ENCODE peak calls at places on chromosomes 6 and 20, in six cellular contexts. O is right lobe of liver, X is fibroblast of pulmonary artery, W is neural crest cell, Q is cardiac fibroblast, N is GM06990. M is an unnamed sample.

GRCh38 chr6:111658445-111659154 is 52.9 kb upstream of the TRAF3IP2 start:
- DNase-seq in O (no peak), X (peak; percentile 54), W (no peak), Q (peak; percentile 77), N (no peak), M (peak; percentile 59)

GRCh38 chr6:154508573-154509375 is 1.7 kb downstream of the CNKSR3 start:
- DNase-seq in O (no peak), X (no peak), W (no peak), Q (no peak), N (no peak), M (peak; percentile 72)

GRCh38 chr6:70651326-70651905 is 16.3 kb upstream of the SMAP1 start:
- DNase-seq in O (no peak), X (no peak), W (no peak), Q (no peak), N (peak; percentile 26), M (no peak)

GRCh38 chr6:30720738-30721197 is 616 bp downstream of the TUBB start:
- DNase-seq in O (peak; percentile 85), X (peak; percentile 42), W (peak; percentile 53), Q (peak; percentile 53), N (peak; percentile 82), M (no peak)

GRCh38 chr6:34015576-34015975 is 130.3 kb downstream of the GRM4 start:
- DNase-seq in O (no peak), X (peak; percentile 6), W (no peak), Q (peak; percentile 5), N (no peak), M (no peak)

GRCh38 chr6:128415387-128415786 is 105.0 kb downstream of the PTPRK start:
- DNase-seq in O (no peak), X (no peak), W (no peak), Q (no peak), N (no peak), M (no peak)

GRCh38 chr6:113396644-113397201 is 460.4 kb upstream of the MARCKS start:
- DNase-seq in O (no peak), X (no peak), W (no peak), Q (peak; percentile 14), N (no peak), M (no peak)

GRCh38 chr6:55617272-55617671 is 38.3 kb upstream of the HMGCLL1 start:
- DNase-seq in O (no peak), X (peak; percentile 69), W (peak; percentile 12), Q (peak; percentile 67), N (no peak), M (peak; percentile 45)

GRCh38 chr6:146860583-146860982 is 261.8 kb downstream of the ADGB start:
- DNase-seq in O (peak; percentile 89), X (no peak), W (no peak), Q (no peak), N (no peak), M (no peak)

GRCh38 chr6:56816393-56816792 is 138.5 kb upstream of the BEND6 start:
- DNase-seq in O (no peak), X (no peak), W (no peak), Q (no peak), N (no peak), M (no peak)

GRCh38 chr6:33761581-33761921 is 14.8 kb upstream of the IP6K3 start:
- DNase-seq in O (no peak), X (no peak), W (no peak), Q (no peak), N (no peak), M (no peak)

GRCh38 chr6:158083687-158084325 is 84.3 kb downstream of the SERAC1 start:
- DNase-seq in O (no peak), X (no peak), W (no peak), Q (no peak), N (no peak), M (peak; percentile 13)

GRCh38 chr6:90676516-90676915 is 89.6 kb upstream of the MAP3K7 start:
- DNase-seq in O (no peak), X (no peak), W (no peak), Q (no peak), N (no peak), M (no peak)

GRCh38 chr6:43255408-43256054 is 12.2 kb downstream of the TTBK1 start:
- DNase-seq in O (no peak), X (no peak), W (no peak), Q (no peak), N (no peak), M (no peak)

GRCh38 chr20:57847104-57847503 is 137.3 kb upstream of the PMEPA1 start:
- DNase-seq in O (no peak), X (no peak), W (no peak), Q (no peak), N (no peak), M (no peak)

GRCh38 chr20:41058007-41058673 is 29.5 kb downstream of the TOP1 start:
- DNase-seq in O (no peak), X (peak; percentile 77), W (no peak), Q (peak; percentile 59), N (no peak), M (peak; percentile 85)

GRCh38 chr20:34964486-34964885 is 8.8 kb downstream of the MYH7B start:
- DNase-seq in O (no peak), X (no peak), W (no peak), Q (no peak), N (no peak), M (no peak)

GRCh38 chr6:18904681-18905080 is 517.5 kb downstream of the RNF144B start:
- DNase-seq in O (no peak), X (no peak), W (no peak), Q (no peak), N (no peak), M (no peak)

GRCh38 chr20:53801609-53802370 is 208.2 kb upstream of the ZNF217 start:
- DNase-seq in O (no peak), X (no peak), W (no peak), Q (no peak), N (no peak), M (no peak)

GRCh38 chr20:63320041-63320511 is 27.1 kb downstream of the COL20A1 start:
- DNase-seq in O (peak; percentile 24), X (no peak), W (no peak), Q (no peak), N (no peak), M (no peak)

GRCh38 chr20:30919514-30920188 is 337.8 kb upstream of the DEFB115 start:
- DNase-seq in O (no peak), X (no peak), W (no peak), Q (no peak), N (no peak), M (no peak)

GRCh38 chr6:6596529-6596928 is 8.0 kb downstream of the LY86 start:
- DNase-seq in O (no peak), X (no peak), W (no peak), Q (no peak), N (no peak), M (no peak)

GRCh38 chr20:5470943-5471342 is 154.2 kb upstream of the PROKR2 start:
- DNase-seq in O (no peak), X (no peak), W (no peak), Q (no peak), N (no peak), M (no peak)

GRCh38 chr6:23547851-23548250 is 578.2 kb upstream of the NRSN1 start:
- DNase-seq in O (no peak), X (no peak), W (no peak), Q (no peak), N (no peak), M (no peak)
- TF ChIP-seq CTCF in O (peak; percentile 46), X (no peak), W (peak; percentile 48), Q (no peak), N (no peak), M (no peak)

DNA sequence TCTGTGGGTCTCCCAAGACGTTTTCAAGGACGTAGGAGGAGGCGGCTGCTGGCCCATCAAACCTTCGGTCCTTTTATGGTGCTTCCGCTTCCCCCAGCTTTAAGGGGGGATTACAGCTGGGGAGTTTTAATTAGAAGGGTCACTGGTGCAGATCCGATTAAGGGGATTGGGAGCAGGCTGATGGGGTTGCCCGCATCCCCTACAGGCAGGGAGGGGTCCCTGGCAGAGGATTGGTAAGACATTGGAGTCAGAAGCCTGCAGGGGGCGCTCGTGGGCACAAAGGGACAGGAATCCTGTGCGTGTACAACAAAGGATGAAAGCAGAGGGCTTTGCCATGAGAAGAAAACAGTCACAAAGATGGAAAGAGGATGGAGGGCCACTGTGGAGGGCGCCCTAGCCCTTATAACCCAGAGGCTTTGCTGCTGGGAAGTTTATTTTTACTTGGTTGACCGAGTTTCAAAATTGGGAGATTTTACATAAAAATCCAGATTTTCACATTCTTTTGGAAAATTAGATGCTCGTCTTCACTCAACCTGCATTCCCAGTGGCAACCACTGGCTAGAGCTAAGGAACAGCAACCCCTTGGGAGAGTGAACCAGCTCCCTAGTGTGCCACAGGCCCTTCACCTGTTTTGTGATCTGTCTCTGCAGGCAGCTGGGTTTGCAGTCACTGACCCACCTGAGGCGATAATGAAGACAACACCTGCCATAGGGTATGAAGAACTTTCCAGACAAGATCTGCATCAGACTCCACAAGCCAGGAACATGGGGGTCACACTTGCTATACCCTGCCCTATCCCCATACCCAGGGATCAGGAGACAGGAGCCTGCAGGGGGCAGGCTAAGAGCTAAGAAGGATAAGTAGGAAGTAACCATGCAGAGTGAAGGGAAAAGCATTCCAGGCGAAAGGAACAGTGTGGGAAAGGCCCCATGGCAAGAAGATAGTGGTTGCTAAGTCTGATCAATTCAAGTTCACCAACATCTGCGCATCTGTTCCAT is 97.7 kb downstream of the KCNB1 start:
- DNase-seq in O (peak; percentile 71), X (peak; percentile 65), W (peak; percentile 95), Q (peak; percentile 62), N (peak; percentile 11), M (no peak)
- TF ChIP-seq CTCF in O (peak; percentile 70), X (peak; percentile 72), W (peak; percentile 78), Q (peak; percentile 77), N (peak; percentile 78), M (peak; percentile 62)

GRCh38 chr20:19658137-19658536 is 99.9 kb upstream of the RIN2 start:
- DNase-seq in O (no peak), X (no peak), W (no peak), Q (no peak), N (peak; percentile 76), M (no peak)

GRCh38 chr20:19661717-19662637 is 96.1 kb upstream of the RIN2 start:
- DNase-seq in O (no peak), X (peak; percentile 87), W (peak; percentile 68), Q (peak; percentile 82), N (peak; percentile 56), M (peak; percentile 70)

GRCh38 chr20:19660808-19661378 is 97.2 kb upstream of the RIN2 start:
- DNase-seq in O (no peak), X (no peak), W (no peak), Q (no peak), N (no peak), M (no peak)

GRCh38 chr20:19659468-19659867 is 98.6 kb upstream of the RIN2 start:
- DNase-seq in O (no peak), X (no peak), W (no peak), Q (no peak), N (no peak), M (no peak)

GRCh38 chr20:19662638-19662995 is 95.4 kb upstream of the RIN2 start:
- DNase-seq in O (no peak), X (no peak), W (no peak), Q (no peak), N (no peak), M (no peak)
- TF ChIP-seq CTCF in O (peak; percentile 2), X (no peak), W (no peak), Q (no peak), N (no peak), M (no peak)

GRCh38 chr6:27518881-27519795 is 46.2 kb upstream of the ZNF184 start:
- DNase-seq in O (peak; percentile 65), X (peak; percentile 93), W (peak; percentile 65), Q (peak; percentile 92), N (peak; percentile 82), M (peak; percentile 86)
- TF ChIP-seq CTCF in O (peak; percentile 69), X (peak; percentile 80), W (peak; percentile 90), Q (peak; percentile 76), N (peak; percentile 75), M (peak; percentile 66)

GRCh38 chr6:117674991-117675657 is at the start of gene NUS1:
- DNase-seq in O (peak; percentile 97), X (peak; percentile 98), W (peak; percentile 96), Q (peak; percentile 98), N (peak; percentile 98), M (peak; percentile 87)
- TF ChIP-seq CTCF in O (peak; percentile 83), X (peak; percentile 70), W (peak; percentile 75), Q (peak; percentile 74), N (peak; percentile 88), M (peak; percentile 83)

M was measured in bronchial epithelial cell.